ENCODE peak calls at places on chromosome 6, in four cellular contexts. U is WTC11, P is K562, C is SK-N-SH. A is an unnamed sample.

GRCh38 chr6:131948221-131948661 is 2.9 kb downstream of the CCN2 start:
- DNase-seq in U (no peak), P (no peak), C (no peak), A (peak)

GRCh38 chr6:11600251-11600650 is 62.7 kb downstream of the TMEM170B start:
- DNase-seq in U (no peak), P (no peak), C (no peak), A (no peak)

GRCh38 chr6:156869986-156870398 is 92.8 kb downstream of the ARID1B start:
- DNase-seq in U (no peak), P (no peak), C (no peak), A (no peak)

GRCh38 chr6:107318100-107318736 is 141.1 kb downstream of the PDSS2 start:
- DNase-seq in U (peak), P (peak), C (peak), A (peak)

GRCh38 chr6:37170273-37171140 is 555 bp downstream of the PIM1 start:
- DNase-seq in U (peak), P (peak), C (peak), A (no peak)

GRCh38 chr6:112802154-112802553 is 455.0 kb downstream of the RFPL4B start:
- DNase-seq in U (no peak), P (no peak), C (no peak), A (no peak)

GRCh38 chr6:73177221-73177944 is 47.9 kb downstream of the KHDC1L start:
- DNase-seq in U (no peak), P (no peak), C (no peak), A (no peak)

GRCh38 chr6:147207351-147207750 is 3.1 kb downstream of the STXBP5 start:
- DNase-seq in U (no peak), P (no peak), C (no peak), A (no peak)

GRCh38 chr6:89640804-89641203 is 2.3 kb upstream of the LYRM2 start:
- DNase-seq in U (no peak), P (no peak), C (no peak), A (no peak)

GRCh38 chr6:155795173-155795796 is 339.6 kb upstream of the NOX3 start:
- DNase-seq in U (no peak), P (no peak), C (no peak), A (no peak)

GRCh38 chr6:31615748-31616147 is 714 bp downstream of the AIF1 start:
- DNase-seq in U (no peak), P (peak), C (no peak), A (no peak)

GRCh38 chr6:155528335-155528734 is 72.7 kb upstream of the NOX3 start:
- DNase-seq in U (no peak), P (no peak), C (no peak), A (no peak)

GRCh38 chr6:43746613-43747101 is 23.4 kb upstream of the VEGFA start:
- DNase-seq in U (no peak), P (no peak), C (peak), A (no peak)

GRCh38 chr6:151391021-151391470 is 313 bp downstream of the ZBTB2 start:
- DNase-seq in U (peak), P (peak), C (peak), A (peak)

GRCh38 chr6:105051941-105052471 is 95.1 kb downstream of the LIN28B start:
- DNase-seq in U (no peak), P (no peak), C (peak), A (no peak)

GRCh38 chr6:38054526-38054925 is 235.0 kb downstream of the ZFAND3 start:
- DNase-seq in U (no peak), P (no peak), C (no peak), A (peak)

GRCh38 chr6:33717857-33718552 is 6.5 kb upstream of the UQCC2 start:
- DNase-seq in U (no peak), P (no peak), C (no peak), A (no peak)

GRCh38 chr6:29887819-29888581 is 54.3 kb upstream of the HLA-A start:
- DNase-seq in U (peak), P (no peak), C (peak), A (no peak)

GRCh38 chr6:47964994-47965393 is 146.0 kb downstream of the PTCHD4 start:
- DNase-seq in U (no peak), P (no peak), C (no peak), A (no peak)

GRCh38 chr6:41887355-41887754 is 7.8 kb downstream of the USP49 start:
- DNase-seq in U (no peak), P (no peak), C (no peak), A (no peak)

GRCh38 chr6:150334790-150335783 is 33.7 kb upstream of the IYD start:
- DNase-seq in U (peak), P (peak), C (peak), A (peak)

GRCh38 chr6:24257282-24257681 is 100.6 kb downstream of the DCDC2 start:
- DNase-seq in U (no peak), P (no peak), C (no peak), A (peak)

GRCh38 chr6:83378621-83379388 is 52.0 kb downstream of the ME1 start:
- DNase-seq in U (no peak), P (no peak), C (no peak), A (no peak)

GRCh38 chr6:53546256-53546655 is 1.4 kb upstream of the GCLC start:
- DNase-seq in U (no peak), P (no peak), C (no peak), A (no peak)
- TF ChIP-seq FOXJ3 in U (no peak), P (no peak), C (no peak), A (no peak)

GRCh38 chr6:167860546-167861226 is 34.0 kb downstream of the AFDN start:
- DNase-seq in U (no peak), P (no peak), C (no peak), A (no peak)

GRCh38 chr6:167861424-167861823 is 34.7 kb downstream of the AFDN start:
- DNase-seq in U (no peak), P (no peak), C (no peak), A (no peak)

GRCh38 chr6:167863897-167864296 is 37.2 kb downstream of the AFDN start:
- DNase-seq in U (no peak), P (no peak), C (no peak), A (no peak)

GRCh38 chr6:167870321-167870720 is 43.6 kb downstream of the AFDN start:
- DNase-seq in U (no peak), P (no peak), C (no peak), A (no peak)

DNA sequence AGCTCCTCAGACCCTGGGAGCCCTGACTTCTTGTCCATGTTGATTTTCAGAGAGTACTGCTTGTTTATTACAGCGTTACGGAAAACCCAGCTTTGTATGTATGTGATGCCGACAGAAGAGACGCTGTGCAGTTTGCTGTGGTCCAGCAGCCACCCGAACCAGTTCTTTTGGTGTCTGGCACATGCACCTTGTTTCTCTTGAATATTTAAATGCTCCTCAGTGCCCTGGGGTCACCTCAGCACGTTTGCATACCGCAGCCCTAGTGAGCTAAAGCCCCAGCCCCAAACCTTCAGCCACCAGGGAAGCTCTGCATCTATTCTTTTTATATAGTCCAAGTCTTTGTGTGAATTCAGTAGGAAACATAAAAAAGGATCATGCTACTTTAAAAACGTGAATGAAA is 39.9 kb downstream of the AFDN start:
- DNase-seq in U (no peak), P (no peak), C (no peak), A (no peak)
- TF ChIP-seq FOXJ3 in U (no peak), P (no peak), C (no peak), A (no peak)

DNA sequence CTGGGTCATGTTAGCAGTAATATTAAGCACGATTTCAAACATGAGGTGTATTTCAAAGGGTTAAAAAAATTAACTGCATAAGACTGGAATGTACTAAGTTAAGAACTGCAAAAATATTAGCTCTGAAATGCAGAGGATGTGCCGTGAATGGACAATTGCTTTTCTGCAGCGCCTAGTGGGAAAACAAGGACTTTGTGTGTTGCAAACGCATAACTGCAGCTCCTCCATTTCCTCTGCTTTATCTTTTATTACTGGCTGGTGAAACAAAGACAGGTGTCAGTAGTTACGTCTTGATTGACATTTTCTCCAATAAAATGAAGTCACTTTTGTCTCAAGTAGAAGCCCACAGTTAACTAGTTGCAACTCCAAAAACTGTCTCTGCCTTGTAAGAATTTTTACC is 1.7 kb downstream of the PDE7B start:
- DNase-seq in U (no peak), P (no peak), C (no peak), A (no peak)
- TF ChIP-seq FOXJ3 in U (no peak), P (no peak), C (no peak), A (no peak)

GRCh38 chr6:143229402-143229801 is 168.7 kb downstream of the AIG1 start:
- DNase-seq in U (no peak), P (no peak), C (no peak), A (no peak)

GRCh38 chr6:143233563-143234285 is 173.0 kb downstream of the AIG1 start:
- DNase-seq in U (peak), P (no peak), C (no peak), A (no peak)

GRCh38 chr6:143234686-143235085 is 174.0 kb downstream of the AIG1 start:
- DNase-seq in U (no peak), P (no peak), C (no peak), A (no peak)

GRCh38 chr6:143236151-143236788 is 175.6 kb downstream of the AIG1 start:
- DNase-seq in U (peak), P (no peak), C (peak), A (no peak)

GRCh38 chr6:143232849-143233248 is 172.2 kb downstream of the AIG1 start:
- DNase-seq in U (peak), P (peak), C (peak), A (peak)
- TF ChIP-seq FOXJ3 in U (no peak), P (no peak), C (no peak), A (no peak)

GRCh38 chr6:6593876-6594275 is 5.4 kb downstream of the LY86 start:
- DNase-seq in U (no peak), P (no peak), C (no peak), A (no peak)

GRCh38 chr6:6595025-6595424 is 6.5 kb downstream of the LY86 start:
- DNase-seq in U (no peak), P (no peak), C (no peak), A (no peak)

GRCh38 chr6:6591778-6592388 is 3.4 kb downstream of the LY86 start:
- DNase-seq in U (no peak), P (no peak), C (no peak), A (no peak)

GRCh38 chr6:6590530-6590929 is 2.0 kb downstream of the LY86 start:
- DNase-seq in U (no peak), P (no peak), C (no peak), A (no peak)

DNA sequence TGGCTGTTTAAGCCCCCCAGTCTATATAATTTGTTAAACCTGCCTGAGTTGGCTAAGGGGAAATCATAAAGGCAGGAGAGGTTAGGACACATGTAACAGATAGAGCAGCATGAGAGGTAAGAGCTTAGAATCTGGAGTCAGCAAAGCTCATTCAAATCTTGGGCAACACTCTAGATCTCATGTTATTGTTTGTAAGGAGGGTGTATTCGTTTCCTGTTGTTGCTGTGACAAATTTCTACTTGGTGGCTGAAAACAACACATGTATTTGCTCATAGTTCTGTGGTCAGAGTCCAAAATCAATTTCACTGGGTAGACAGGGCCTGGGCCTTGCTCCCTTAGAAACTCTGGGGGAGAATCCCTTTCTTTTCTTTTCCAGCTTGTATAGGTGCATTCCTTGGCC is 4.3 kb downstream of the LY86 start:
- DNase-seq in U (no peak), P (no peak), C (no peak), A (no peak)
- TF ChIP-seq FOXJ3 in U (no peak), P (no peak), C (no peak), A (no peak)

GRCh38 chr6:68196645-68197044 is 438.4 kb upstream of the ADGRB3 start:
- DNase-seq in U (no peak), P (peak), C (no peak), A (peak)
- TF ChIP-seq FOXJ3 in U (no peak), P (no peak), C (no peak), A (no peak)

A was measured in HepG2.